ENCODE peak calls at places on chromosomes 1 and 21, in eight cellular contexts. D, P, T, U, I, F, Z and M are unnamed samples. For H3K4me1, the result is how much of the 10 kb centered on the place peaks cover.

GRCh38 chr1:158124034-158124433 is 56.7 kb upstream of the CD1D start:
- DNase-seq in T (no peak), U (no peak), Z (peak), F (no peak), I (no peak), D (no peak), P (peak), M (no peak)

GRCh38 chr1:39965051-39965450 is 10.1 kb downstream of the MFSD2A start:
- DNase-seq in P (no peak), U (no peak), F (no peak), D (no peak), I (no peak), Z (no peak), T (no peak), M (no peak)

GRCh38 chr21:45010860-45011259 is 63.5 kb upstream of the ADARB1 start:
- DNase-seq in F (no peak), D (no peak), I (no peak), Z (no peak), T (no peak), P (no peak), U (no peak), M (no peak)

GRCh38 chr21:17359781-17360180 is 153.1 kb upstream of the CXADR start:
- DNase-seq in U (no peak), T (no peak), Z (no peak), D (no peak), I (no peak), P (no peak), F (no peak), M (no peak)

GRCh38 chr1:5688479-5689077 is 303.6 kb downstream of the NPHP4 start:
- DNase-seq in Z (no peak), U (no peak), T (no peak), F (no peak), P (peak), I (no peak), D (no peak), M (peak)

GRCh38 chr1:10969267-10969970 is 43.0 kb upstream of the TARDBP start:
- DNase-seq in T (no peak), U (no peak), Z (no peak), F (no peak), I (peak), P (no peak), D (no peak), M (no peak)

GRCh38 chr1:179976970-179977651 is 22.5 kb downstream of the CEP350 start:
- DNase-seq in U (no peak), F (no peak), P (no peak), I (peak), Z (no peak), D (peak), T (no peak), M (no peak)

GRCh38 chr21:46065993-46066842 is 31.7 kb upstream of the COL6A2 start:
- DNase-seq in T (peak), I (no peak), U (no peak), D (no peak), F (no peak), Z (no peak), P (no peak), M (no peak)

GRCh38 chr1:88763649-88764406 is 79.8 kb downstream of the PKN2 start:
- DNase-seq in F (no peak), I (no peak), D (no peak), Z (peak), U (peak), T (peak), P (peak), M (no peak)

GRCh38 chr1:32404956-32405355 is 10.7 kb upstream of the BSDC1 start:
- DNase-seq in D (no peak), I (no peak), T (peak), Z (peak), U (no peak), P (no peak), F (no peak), M (no peak)

GRCh38 chr1:156726549-156727226 is 1.6 kb upstream of the METTL25B start:
- DNase-seq in T (peak), F (peak), D (peak), U (peak), I (peak), Z (peak), P (peak), M (peak)

GRCh38 chr1:1140673-1141072 is 24.8 kb upstream of the C1orf159 start:
- DNase-seq in P (no peak), Z (no peak), U (no peak), T (no peak), D (no peak), I (no peak), F (no peak), M (no peak)

GRCh38 chr1:41953291-41953690 is 34.6 kb upstream of the HIVEP3 start:
- DNase-seq in D (no peak), U (no peak), T (no peak), P (no peak), I (no peak), Z (no peak), F (no peak), M (no peak)

GRCh38 chr1:44103270-44104131 is 15.1 kb upstream of the KLF17 start:
- DNase-seq in D (no peak), U (no peak), T (peak), Z (no peak), F (no peak), I (peak), P (no peak), M (no peak)

GRCh38 chr1:223393275-223394214 is at the start of gene CCDC185:
- DNase-seq in T (peak), D (no peak), I (no peak), P (no peak), U (no peak), Z (no peak), F (no peak), M (no peak)

GRCh38 chr1:30420519-30421050 is 302.8 kb downstream of the MATN1 start:
- DNase-seq in Z (no peak), F (no peak), T (no peak), U (no peak), I (no peak), P (no peak), D (no peak), M (no peak)

GRCh38 chr21:32322676-32323075 is 24.0 kb downstream of the MRAP start:
- DNase-seq in I (no peak), P (no peak), U (no peak), T (no peak), Z (no peak), D (no peak), F (no peak), M (no peak)

GRCh38 chr1:9004731-9005708 is 21.2 kb downstream of the SLC2A7 start:
- DNase-seq in F (peak), D (peak), U (peak), T (peak), Z (peak), P (peak), I (peak), M (peak)

GRCh38 chr1:179955318-179955638 is 668 bp downstream of the CEP350 start:
- DNase-seq in F (no peak), D (peak), I (no peak), T (no peak), Z (peak), U (peak), P (no peak), M (peak)

GRCh38 chr1:108151548-108151947 is 48.6 kb downstream of the SLC25A24 start:
- DNase-seq in I (no peak), D (no peak), U (no peak), P (no peak), F (no peak), Z (no peak), T (no peak), M (no peak)

GRCh38 chr1:50774759-50775351 is 185.2 kb downstream of the FAF1 start:
- DNase-seq in I (peak), T (peak), Z (peak), F (peak), D (peak), U (no peak), P (peak), M (peak)

GRCh38 chr1:47677241-47677940 is 239.5 kb downstream of the FOXD2 start:
- DNase-seq in Z (no peak), F (no peak), T (no peak), U (no peak), D (no peak), P (no peak), I (no peak), M (no peak)

GRCh38 chr1:20485527-20486456 is at the start of gene CAMK2N1:
- DNase-seq in P (peak), D (peak), F (no peak), I (peak), U (peak), T (peak), Z (peak), M (peak)

GRCh38 chr1:175116903-175117302 is 49.3 kb downstream of the TNN start:
- DNase-seq in P (no peak), T (no peak), D (no peak), F (no peak), U (no peak), Z (no peak), I (no peak), M (no peak)

GRCh38 chr1:236753554-236753953 is 41.5 kb upstream of the MTR start:
- DNase-seq in T (peak), D (no peak), U (peak), Z (no peak), F (peak), P (peak), I (peak), M (peak)

GRCh38 chr1:236064674-236065508 is at the start of gene NID1:
- DNase-seq in P (peak), D (peak), Z (peak), U (no peak), T (peak), F (no peak), I (peak), M (peak)

GRCh38 chr21:38486221-38486620 is 12.1 kb downstream of the ERG start:
- DNase-seq in U (no peak), I (no peak), F (no peak), T (peak), Z (peak), P (peak), D (peak), M (no peak)

GRCh38 chr1:45348966-45349677 is 8.9 kb upstream of the MUTYH start:
- DNase-seq in F (peak), P (no peak), U (no peak), T (peak), Z (no peak), D (no peak), I (no peak), M (no peak)

GRCh38 chr1:235045034-235045690 is 83.5 kb downstream of the TOMM20 start:
- DNase-seq in I (no peak), U (no peak), P (no peak), F (no peak), D (no peak), Z (peak), T (peak), M (no peak)
- H3K27ac ChIP-seq in I (no peak), U (no peak), P (no peak), F (no peak), D (no peak), Z (no peak), T (no peak), M (no peak)

DNA sequence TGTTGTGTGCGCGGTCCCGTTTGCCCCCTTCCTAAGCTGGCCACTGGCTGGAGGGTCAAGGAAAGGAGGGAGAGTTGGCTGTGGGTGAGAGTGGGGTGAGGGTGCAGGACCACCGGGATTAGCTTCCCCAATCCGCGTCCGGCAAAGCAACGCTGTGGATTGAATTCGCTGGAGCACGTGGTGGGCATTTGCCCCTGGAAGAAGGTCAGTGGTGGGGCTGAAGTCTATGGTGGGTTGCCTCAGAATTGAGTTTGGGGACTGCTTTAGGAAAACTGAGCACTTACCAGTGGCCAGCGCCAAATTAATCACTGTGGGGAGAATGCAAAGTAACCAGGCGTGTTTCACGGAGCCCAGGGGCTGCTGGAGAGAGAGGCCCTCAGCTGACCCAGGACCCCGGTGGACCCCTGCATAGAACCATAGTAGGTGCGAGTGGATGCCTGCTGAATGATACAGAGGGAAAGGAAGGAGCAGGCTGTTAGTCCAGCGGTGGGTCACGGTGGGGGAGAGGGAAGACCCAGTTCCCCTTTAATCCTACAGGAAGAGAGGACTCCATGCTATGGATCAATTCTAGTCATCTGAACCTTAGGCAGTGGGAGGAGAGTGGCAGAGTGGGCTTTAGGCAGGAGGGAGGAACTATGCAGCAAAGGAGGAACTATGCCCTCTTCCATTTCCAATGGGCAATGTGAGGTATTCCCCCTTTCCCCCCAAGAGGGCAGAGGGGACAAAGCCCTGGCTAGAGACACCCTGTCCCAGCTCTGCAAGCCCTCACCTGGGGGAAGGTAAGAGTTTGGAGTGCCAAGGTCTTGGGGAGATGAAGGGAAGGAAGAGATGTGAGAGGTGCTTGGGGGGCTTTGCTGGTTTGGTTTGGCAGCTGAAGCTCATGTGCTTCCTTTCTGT is 1.2 kb downstream of the TNFRSF8 start:
- DNase-seq in Z (no peak), U (no peak), I (no peak), D (no peak), P (no peak), F (no peak), T (no peak), M (no peak)
- TF ChIP-seq EZH2 in Z (no peak), U (no peak), I (no peak), D (no peak), P (no peak), F (no peak), T (no peak), M (peak)

GRCh38 chr1:160408864-160409263 is 8.5 kb downstream of the VANGL2 start:
- DNase-seq in F (no peak), U (no peak), I (no peak), D (no peak), Z (no peak), P (no peak), T (no peak), M (no peak)
- H3K4me1 ChIP-seq in F (under half), U (under half), I (half or more), D (under half), Z (under half), P (under half), T (under half), M (under half)

GRCh38 chr1:246267426-246267825 is 239.7 kb downstream of the SMYD3 start:
- DNase-seq in F (no peak), U (no peak), I (no peak), P (no peak), D (no peak), T (no peak), Z (no peak), M (no peak)
- H3K27ac ChIP-seq in F (no peak), U (no peak), I (no peak), P (no peak), D (no peak), T (no peak), Z (no peak), M (no peak)

GRCh38 chr1:22319608-22320007 is 132.0 kb upstream of the ZBTB40 start:
- DNase-seq in T (peak), I (no peak), Z (no peak), U (no peak), F (no peak), D (no peak), P (no peak), M (no peak)
- TF ChIP-seq EZH2 in T (no peak), I (no peak), Z (no peak), U (no peak), F (peak), D (no peak), P (no peak), M (no peak)

GRCh38 chr1:94617957-94618739 is 76.6 kb upstream of the F3 start:
- DNase-seq in P (no peak), F (no peak), U (no peak), T (no peak), I (no peak), Z (no peak), D (no peak), M (no peak)

GRCh38 chr1:94620345-94621031 is 78.9 kb upstream of the F3 start:
- DNase-seq in F (no peak), P (no peak), U (peak), Z (no peak), T (no peak), I (no peak), D (no peak), M (no peak)

GRCh38 chr1:94621392-94621791 is 79.8 kb upstream of the F3 start:
- DNase-seq in D (no peak), U (peak), Z (peak), P (peak), T (peak), F (no peak), I (no peak), M (no peak)

GRCh38 chr1:94621802-94622201 is 80.2 kb upstream of the F3 start:
- DNase-seq in F (no peak), T (no peak), Z (peak), D (no peak), P (no peak), U (no peak), I (no peak), M (no peak)

GRCh38 chr1:94619731-94620130 is 78.2 kb upstream of the F3 start:
- DNase-seq in F (no peak), D (no peak), Z (no peak), T (no peak), U (peak), I (no peak), P (peak), M (no peak)
- H3K4me1 ChIP-seq in F (under half), D (under half), Z (half or more), T (under half), U (half or more), I (under half), P (half or more), M (under half)

DNA sequence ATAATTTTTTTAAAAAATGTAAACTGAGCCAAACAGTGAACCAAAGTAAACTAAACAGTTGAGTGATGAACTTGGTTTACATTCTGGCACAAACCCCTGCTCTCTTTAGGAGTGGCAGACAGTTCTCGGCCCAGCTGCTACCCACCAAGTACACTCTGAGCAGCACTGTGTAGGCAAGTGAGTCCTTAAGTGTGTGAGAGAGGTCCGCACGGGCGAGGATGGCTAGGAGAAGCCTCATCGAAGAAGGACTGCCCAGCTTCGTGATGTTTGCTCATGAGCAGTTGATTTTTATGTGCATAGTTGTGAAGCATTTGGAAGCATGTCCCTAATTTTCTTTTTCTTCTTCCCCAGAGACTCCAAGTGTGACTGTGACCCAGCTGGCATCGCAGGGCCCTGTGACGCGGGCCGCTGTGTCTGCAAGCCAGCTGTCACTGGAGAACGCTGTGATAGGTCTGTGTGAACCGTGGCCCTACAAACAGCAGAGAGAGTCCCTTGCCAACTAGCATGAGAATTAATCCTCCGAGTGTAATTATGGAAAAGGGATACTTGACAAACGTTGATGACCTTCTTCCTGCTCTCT is 32.1 kb downstream of the LAMC2 start:
- DNase-seq in I (no peak), F (no peak), Z (no peak), U (no peak), T (no peak), P (no peak), D (no peak), M (no peak)
- H3K27ac ChIP-seq in I (no peak), F (no peak), Z (no peak), U (no peak), T (no peak), P (no peak), D (no peak), M (no peak)